ENCODE peak calls at places on chromosomes 2 and 18, in seven cellular contexts. M, O, B, W, S, X and N are unnamed samples.

GRCh38 chr2:18413794-18414396 is 146.6 kb downstream of the RDH14 start:
- DNase-seq in M (peak), O (peak), B (peak), W (no peak), S (peak), X (peak), N (no peak)

GRCh38 chr2:209763106-209763505 is 8.5 kb upstream of the UNC80 start:
- DNase-seq in M (no peak), O (no peak), B (no peak), W (no peak), S (no peak), X (peak), N (no peak)

GRCh38 chr2:101698419-101699190 is 1.1 kb downstream of the MAP4K4 start:
- DNase-seq in M (peak), O (peak), B (peak), W (no peak), S (peak), X (peak), N (no peak)

GRCh38 chr2:99822487-99823218 is 319.7 kb downstream of the AFF3 start:
- DNase-seq in M (no peak), O (no peak), B (no peak), W (no peak), S (no peak), X (no peak), N (no peak)

GRCh38 chr2:239695106-239695727 is 294.4 kb upstream of the HDAC4 start:
- DNase-seq in M (peak), O (no peak), B (no peak), W (no peak), S (no peak), X (no peak), N (no peak)

GRCh38 chr2:239193426-239193825 is 207.4 kb downstream of the HDAC4 start:
- DNase-seq in M (no peak), O (no peak), B (no peak), W (no peak), S (no peak), X (no peak), N (no peak)

GRCh38 chr18:23883277-23883790 is 131.2 kb upstream of the TTC39C start:
- DNase-seq in M (no peak), O (peak), B (peak), W (no peak), S (no peak), X (peak), N (no peak)

GRCh38 chr18:36321636-36322407 is 24.3 kb downstream of the FHOD3 start:
- DNase-seq in M (no peak), O (peak), B (peak), W (no peak), S (peak), X (peak), N (no peak)

GRCh38 chr2:102707796-102708713 is 53.8 kb upstream of the TMEM182 start:
- DNase-seq in M (no peak), O (no peak), B (no peak), W (no peak), S (no peak), X (no peak), N (no peak)

GRCh38 chr2:206958236-206958635 is 18.9 kb downstream of the CPO start:
- DNase-seq in M (no peak), O (no peak), B (peak), W (no peak), S (no peak), X (no peak), N (no peak)

GRCh38 chr2:201234167-201235139 is 25.9 kb upstream of the CASP8 start:
- DNase-seq in M (no peak), O (no peak), B (peak), W (no peak), S (no peak), X (no peak), N (no peak)

GRCh38 chr2:34652636-34653035 is 1053.5 kb upstream of the FAM98A start:
- DNase-seq in M (no peak), O (peak), B (no peak), W (no peak), S (no peak), X (peak), N (no peak)

GRCh38 chr2:72325592-72326422 is 178.1 kb upstream of the CYP26B1 start:
- DNase-seq in M (peak), O (peak), B (no peak), W (no peak), S (peak), X (no peak), N (no peak)

GRCh38 chr18:30971338-30971956 is 71.1 kb downstream of the DSC3 start:
- DNase-seq in M (no peak), O (peak), B (peak), W (peak), S (peak), X (peak), N (no peak)

GRCh38 chr2:69535739-69536374 is 98.6 kb upstream of the NFU1 start:
- DNase-seq in M (no peak), O (no peak), B (no peak), W (peak), S (no peak), X (no peak), N (peak)

GRCh38 chr2:43110442-43110871 is 115.9 kb downstream of the ZFP36L2 start:
- DNase-seq in M (no peak), O (no peak), B (peak), W (no peak), S (peak), X (no peak), N (no peak)

GRCh38 chr2:215900203-215900611 is 113.1 kb downstream of the MREG start:
- DNase-seq in M (no peak), O (peak), B (peak), W (no peak), S (peak), X (peak), N (no peak)

GRCh38 chr2:196268538-196269338 is 97.4 kb upstream of the STK17B start:
- DNase-seq in M (peak), O (peak), B (no peak), W (no peak), S (no peak), X (peak), N (no peak)

GRCh38 chr18:55737266-55737665 is 149.3 kb upstream of the TCF4 start:
- DNase-seq in M (no peak), O (no peak), B (no peak), W (no peak), S (no peak), X (no peak), N (no peak)

GRCh38 chr2:20641123-20641985 is 9.5 kb downstream of the HS1BP3 start:
- DNase-seq in M (no peak), O (peak), B (peak), W (no peak), S (peak), X (peak), N (no peak)

GRCh38 chr18:76491801-76492668 is 3.0 kb downstream of the ZNF516 start:
- DNase-seq in M (peak), O (no peak), B (no peak), W (peak), S (peak), X (peak), N (no peak)

GRCh38 chr2:54568876-54569298 is 112.8 kb downstream of the SPTBN1 start:
- DNase-seq in M (peak), O (peak), B (no peak), W (peak), S (no peak), X (no peak), N (no peak)

GRCh38 chr2:185433824-185434223 is 304.8 kb upstream of the FSIP2 start:
- DNase-seq in M (no peak), O (peak), B (no peak), W (no peak), S (no peak), X (peak), N (no peak)

GRCh38 chr2:46315103-46315890 is 18.1 kb downstream of the EPAS1 start:
- DNase-seq in M (peak), O (peak), B (peak), W (no peak), S (peak), X (peak), N (no peak)

GRCh38 chr18:48749768-48750167 is 201.0 kb downstream of the SMAD7 start:
- DNase-seq in M (no peak), O (no peak), B (peak), W (no peak), S (no peak), X (peak), N (no peak)

GRCh38 chr2:178271629-178272333 is 77.5 kb downstream of the OSBPL6 start:
- DNase-seq in M (no peak), O (peak), B (peak), W (no peak), S (no peak), X (peak), N (no peak)

GRCh38 chr18:21242141-21243040 is at the start of gene GREB1L:
- DNase-seq in M (peak), O (peak), B (peak), W (peak), S (peak), X (peak), N (no peak)

GRCh38 chr2:238848941-238849853 is 1.3 kb downstream of the TWIST2 start:
- DNase-seq in M (no peak), O (no peak), B (peak), W (no peak), S (no peak), X (peak), N (no peak)

GRCh38 chr18:74836296-74837139 is 238.8 kb downstream of the ZNF407 start:
- DNase-seq in M (peak), O (peak), B (peak), W (no peak), S (peak), X (peak), N (no peak)

GRCh38 chr2:20065885-20066602 is 14.6 kb upstream of the LAPTM4A start:
- DNase-seq in M (peak), O (peak), B (peak), W (no peak), S (peak), X (peak), N (no peak)

GRCh38 chr2:59025157-59025757 is 784.1 kb upstream of the FANCL start:
- DNase-seq in M (peak), O (peak), B (peak), W (peak), S (peak), X (peak), N (no peak)

GRCh38 chr2:156331572-156332451 is 709 bp downstream of the NR4A2 start:
- DNase-seq in M (peak), O (peak), B (peak), W (no peak), S (peak), X (peak), N (no peak)

GRCh38 chr2:128535928-128536327 is 217.3 kb upstream of the HS6ST1 start:
- DNase-seq in M (no peak), O (peak), B (peak), W (no peak), S (no peak), X (peak), N (no peak)

GRCh38 chr18:47380153-47380552 is 128.7 kb upstream of the SKOR2 start:
- DNase-seq in M (no peak), O (no peak), B (no peak), W (no peak), S (no peak), X (no peak), N (no peak)

GRCh38 chr2:94758546-94758945 is 112.7 kb upstream of the TEKT4 start:
- DNase-seq in M (no peak), O (no peak), B (no peak), W (no peak), S (no peak), X (no peak), N (no peak)
- TF ChIP-seq CTCF in M (no peak), O (no peak), B (no peak), W (no peak), S (no peak), X (no peak), N (no peak)

GRCh38 chr2:217941339-217941738 is 61.5 kb downstream of the TNS1 start:
- DNase-seq in M (no peak), O (no peak), B (no peak), W (no peak), S (no peak), X (no peak), N (no peak)
- H3K4me3 ChIP-seq in M (peak), O (no peak), B (peak), W (no peak), S (no peak), X (no peak), N (no peak)

GRCh38 chr2:138180691-138181386 is 216.6 kb downstream of the HNMT start:
- DNase-seq in M (no peak), O (no peak), B (no peak), W (no peak), S (no peak), X (no peak), N (no peak)
- TF ChIP-seq CTCF in M (no peak), O (no peak), B (no peak), W (no peak), S (no peak), X (no peak), N (no peak)

DNA sequence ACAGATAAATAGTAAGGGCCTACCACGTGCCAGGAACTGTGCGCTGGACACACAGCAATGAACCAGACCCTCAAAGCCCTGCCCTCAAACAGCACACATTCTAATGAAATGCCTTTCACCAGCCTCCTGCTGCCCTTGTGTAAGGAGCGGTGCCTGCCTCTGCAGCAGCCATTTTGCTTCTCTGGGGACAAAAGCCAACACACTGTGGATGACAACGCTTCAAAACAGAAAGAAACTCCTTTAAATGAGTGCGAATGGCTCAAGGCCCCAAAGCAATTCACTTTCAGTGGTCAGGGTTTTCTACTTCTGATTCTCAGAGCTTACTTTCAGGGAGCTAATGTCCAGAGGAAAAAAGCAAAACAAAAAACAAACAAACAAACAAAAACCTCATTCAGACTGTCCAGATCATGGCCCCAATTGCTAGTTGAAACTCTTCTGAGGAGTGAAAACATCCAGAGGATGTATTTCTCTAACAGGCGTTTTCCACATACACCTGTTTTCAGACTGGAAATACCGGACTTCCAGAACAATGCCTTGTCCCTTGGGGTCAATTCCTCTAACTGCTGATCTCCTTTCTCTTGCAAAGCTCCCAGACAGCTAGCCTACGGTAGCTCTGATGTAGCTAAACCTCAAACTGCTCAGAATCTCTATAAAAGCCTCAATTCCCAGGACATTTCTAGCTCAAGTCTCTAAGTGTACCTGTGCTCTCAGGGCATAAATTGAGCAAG is 323.3 kb upstream of the ZNF521 start:
- DNase-seq in M (no peak), O (no peak), B (no peak), W (no peak), S (no peak), X (no peak), N (no peak)
- H3K4me3 ChIP-seq in M (no peak), O (no peak), B (no peak), W (no peak), S (no peak), X (no peak), N (no peak)

GRCh38 chr18:65093341-65093740 is 657.5 kb upstream of the CDH7 start:
- DNase-seq in M (no peak), O (no peak), B (no peak), W (no peak), S (no peak), X (no peak), N (no peak)

DNA sequence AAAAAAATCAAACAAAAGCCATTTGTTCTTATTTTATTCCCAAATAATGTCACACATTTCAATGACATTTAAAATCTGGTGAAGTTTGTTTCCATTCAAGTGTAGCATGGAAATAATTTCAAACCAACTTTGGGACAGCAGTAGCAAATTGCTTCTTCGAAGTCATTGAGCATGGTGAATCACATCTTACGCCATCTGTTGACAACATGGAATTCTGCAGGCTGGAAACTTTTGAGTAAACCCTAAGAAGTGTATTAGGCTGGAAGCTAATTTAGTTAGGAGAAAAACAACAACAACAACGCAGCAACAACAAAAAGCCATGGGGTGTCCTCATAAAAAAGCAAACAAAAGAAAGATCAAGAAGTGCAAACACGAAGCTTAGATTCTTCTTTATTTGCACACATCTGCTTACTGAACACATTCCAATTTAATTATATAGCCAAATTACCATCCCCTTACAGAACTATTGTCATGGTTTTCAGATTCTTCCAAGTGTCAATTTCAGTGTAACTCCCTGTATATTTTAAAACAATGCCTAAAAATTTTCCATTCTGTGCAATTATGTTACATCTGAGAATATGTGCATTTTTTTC is 659.0 kb upstream of the CDH7 start:
- DNase-seq in M (peak), O (peak), B (no peak), W (no peak), S (peak), X (peak), N (no peak)
- TF ChIP-seq CTCF in M (peak), O (peak), B (peak), W (peak), S (peak), X (peak), N (peak)

DNA sequence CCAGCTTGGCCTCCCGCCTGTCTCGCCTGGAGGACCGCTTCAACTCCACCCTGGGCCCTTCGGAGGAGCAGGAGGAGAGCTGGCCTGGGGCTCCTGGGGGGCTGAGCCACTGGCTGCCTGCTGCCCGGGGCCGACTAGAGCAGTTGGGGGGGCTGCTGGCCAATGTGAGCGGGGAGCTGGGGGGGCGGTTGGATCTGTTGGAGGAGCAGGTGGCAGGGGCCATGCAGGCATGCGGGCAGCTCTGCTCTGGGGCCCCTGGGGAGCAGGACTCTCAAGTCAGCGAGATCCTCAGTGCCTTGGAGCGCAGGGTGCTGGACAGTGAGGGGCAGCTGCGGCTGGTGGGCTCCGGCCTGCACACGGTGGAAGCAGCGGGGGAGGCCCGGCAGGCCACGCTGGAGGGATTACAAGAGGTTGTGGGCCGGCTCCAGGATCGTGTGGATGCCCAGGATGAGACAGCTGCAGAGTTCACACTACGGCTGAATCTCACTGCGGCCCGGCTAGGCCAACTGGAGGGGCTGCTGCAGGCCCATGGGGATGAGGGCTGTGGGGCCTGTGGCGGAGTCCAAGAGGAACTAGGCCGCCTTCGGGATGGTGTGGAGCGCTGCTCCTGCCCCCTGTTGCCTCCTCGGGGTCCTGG is 3.7 kb upstream of the KHK start:
- DNase-seq in M (no peak), O (no peak), B (no peak), W (no peak), S (no peak), X (no peak), N (no peak)
- H3K4me3 ChIP-seq in M (no peak), O (no peak), B (no peak), W (no peak), S (no peak), X (no peak), N (no peak)

GRCh38 chr2:28228419-28228995 is 164.2 kb upstream of the FOSL2 start:
- DNase-seq in M (no peak), O (no peak), B (peak), W (no peak), S (peak), X (no peak), N (no peak)
- TF ChIP-seq CTCF in M (peak), O (no peak), B (peak), W (no peak), S (peak), X (peak), N (no peak)

DNA sequence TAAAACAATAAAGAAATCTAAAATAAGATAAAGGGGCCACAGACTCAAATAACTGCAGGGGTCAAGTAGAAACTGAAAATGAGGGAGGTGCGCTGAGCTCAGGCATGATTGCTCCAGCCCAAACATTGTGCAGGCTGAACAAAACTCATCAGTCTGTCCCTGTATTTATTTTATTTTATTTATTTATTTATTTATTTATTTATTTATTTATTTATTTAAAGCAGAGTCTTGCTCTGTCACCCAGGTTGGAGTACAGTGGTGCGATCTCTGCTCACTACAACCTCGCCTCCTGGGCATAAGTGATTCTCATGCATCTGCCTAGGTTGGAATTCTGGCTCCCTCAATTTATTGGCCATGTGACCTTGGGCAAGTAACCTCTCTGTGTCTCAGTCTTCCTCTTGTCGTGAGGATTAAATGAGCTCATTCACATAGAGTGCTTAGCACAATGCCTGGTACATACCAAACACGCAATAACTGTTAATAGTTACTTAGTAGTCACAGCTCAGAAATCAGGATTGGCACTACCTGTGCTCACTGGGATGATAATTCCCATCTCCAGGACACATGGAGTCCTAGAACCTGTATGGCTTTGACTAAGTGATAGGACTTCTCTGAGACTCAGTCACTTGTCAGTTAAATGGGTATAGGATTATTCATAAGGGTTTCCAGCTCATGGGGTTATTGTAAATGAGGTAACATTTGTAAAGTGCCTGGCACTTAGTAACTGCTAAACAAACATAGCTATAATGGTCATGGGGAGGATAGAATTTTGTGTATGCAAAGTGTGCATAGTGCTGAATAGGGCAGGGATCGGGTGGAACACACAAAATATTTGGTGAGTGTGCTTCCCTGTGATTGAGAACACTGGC is 6.0 kb downstream of the SPEG start:
- DNase-seq in M (no peak), O (peak), B (peak), W (no peak), S (peak), X (peak), N (no peak)
- H3K4me3 ChIP-seq in M (no peak), O (no peak), B (no peak), W (no peak), S (peak), X (no peak), N (no peak)